ENCODE peak calls at places on chromosome 14, in four cellular contexts. E, W, N and Q are unnamed samples.

GRCh38 chr14:39492267-39492666 is 60.0 kb upstream of the FBXO33 start:
- DNase-seq in E (no peak), W (no peak), N (no peak), Q (no peak)

GRCh38 chr14:59118171-59118570 is 70.3 kb upstream of the DAAM1 start:
- DNase-seq in E (no peak), W (no peak), N (no peak), Q (no peak)

GRCh38 chr14:53064461-53064860 is 88.7 kb downstream of the DDHD1 start:
- DNase-seq in E (no peak), W (no peak), N (no peak), Q (no peak)

GRCh38 chr14:72715910-72716268 is 178.0 kb downstream of the DPF3 start:
- DNase-seq in E (peak; percentile 43), W (no peak), N (no peak), Q (peak; percentile 78)

GRCh38 chr14:95468416-95469133 is 47.9 kb downstream of the SYNE3 start:
- DNase-seq in E (no peak), W (no peak), N (no peak), Q (no peak)

GRCh38 chr14:81211844-81212243 is 8.9 kb downstream of the GTF2A1 start:
- DNase-seq in E (peak; percentile 35), W (peak; percentile 45), N (no peak), Q (peak; percentile 30)

GRCh38 chr14:103142031-103142430 is 18.8 kb downstream of the TNFAIP2 start:
- DNase-seq in E (no peak), W (no peak), N (no peak), Q (no peak)

GRCh38 chr14:60356921-60357550 is 108.0 kb downstream of the PPM1A start:
- DNase-seq in E (no peak), W (no peak), N (no peak), Q (no peak)

GRCh38 chr14:77027538-77028383 is 747 bp downstream of the IRF2BPL start:
- DNase-seq in E (peak; percentile 76), W (peak; percentile 77), N (peak; percentile 92), Q (peak; percentile 76)

GRCh38 chr14:43687866-43688265 is 819.2 kb downstream of the FSCB start:
- DNase-seq in E (no peak), W (no peak), N (no peak), Q (no peak)

GRCh38 chr14:68785817-68786490 is 6.9 kb downstream of the ZFP36L1 start:
- DNase-seq in E (no peak), W (peak; percentile 72), N (no peak), Q (no peak)

GRCh38 chr14:71449316-71450055 is 482.7 kb upstream of the RGS6 start:
- DNase-seq in E (no peak), W (no peak), N (no peak), Q (no peak)

GRCh38 chr14:63542231-63542999 is 762 bp downstream of the PPP2R5E start:
- DNase-seq in E (no peak), W (peak; percentile 13), N (no peak), Q (no peak)

GRCh38 chr14:97218713-97219355 is 421.7 kb downstream of the VRK1 start:
- DNase-seq in E (no peak), W (no peak), N (no peak), Q (no peak)

GRCh38 chr14:78254911-78255431 is 84.8 kb downstream of the NRXN3 start:
- DNase-seq in E (no peak), W (peak; percentile 4), N (no peak), Q (no peak)

GRCh38 chr14:37384870-37385596 is 187.3 kb downstream of the MIPOL1 start:
- DNase-seq in E (no peak), W (peak; percentile 72), N (no peak), Q (no peak)

GRCh38 chr14:102925646-102926045 is 3.2 kb downstream of the AMN start:
- DNase-seq in E (no peak), W (no peak), N (no peak), Q (no peak)

GRCh38 chr14:68506021-68506644 is 286.7 kb downstream of the ZFP36L1 start:
- DNase-seq in E (no peak), W (no peak), N (peak; percentile 69), Q (no peak)

DNA sequence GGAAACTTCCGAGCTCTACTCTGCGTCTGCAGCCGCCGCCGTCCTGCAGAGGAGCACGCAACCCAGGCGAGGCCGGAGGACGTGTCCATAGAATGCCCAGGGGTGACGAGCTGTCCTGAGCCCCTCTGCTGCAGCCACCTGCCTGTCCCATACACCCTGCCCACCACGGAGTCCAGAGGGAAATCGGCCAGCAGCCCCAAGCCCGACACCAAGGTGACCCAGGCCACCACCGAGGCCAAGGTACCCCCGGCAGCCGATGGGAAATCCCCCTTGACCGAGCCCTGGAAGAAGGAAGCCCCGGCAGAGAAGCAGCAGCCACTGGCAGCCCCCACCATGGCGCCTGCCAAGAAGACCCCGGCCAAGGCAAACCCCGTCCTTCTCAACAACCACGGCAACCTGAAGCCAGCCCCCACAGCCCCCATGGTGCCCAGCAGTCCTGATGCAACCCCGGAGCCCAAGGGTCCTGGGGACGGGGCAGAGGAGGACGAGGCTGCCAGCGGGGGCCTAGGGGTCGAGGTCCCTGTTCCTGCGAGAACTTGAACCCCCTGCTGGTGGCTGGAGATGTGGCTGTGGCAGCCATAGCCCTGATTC is 128.7 kb upstream of the C14orf180 start:
- DNase-seq in E (no peak), W (no peak), N (peak; percentile 53), Q (no peak)
- H3K4me1 ChIP-seq in E (no peaks in the 10 kb centered on the region), W (no peaks in the 10 kb centered on the region), N (no peaks in the 10 kb centered on the region), Q (no peaks in the 10 kb centered on the region)

GRCh38 chr14:20458031-20458789 is 3.0 kb downstream of the PIP4P1 start:
- DNase-seq in E (no peak), W (no peak), N (no peak), Q (no peak)

GRCh38 chr14:20454359-20454644 is 310 bp downstream of the OSGEP start:
- DNase-seq in E (no peak), W (peak; percentile 88), N (no peak), Q (no peak)

GRCh38 chr14:20456971-20457370 is 1.9 kb downstream of the APEX1 start:
- DNase-seq in E (no peak), W (peak; percentile 16), N (no peak), Q (no peak)

GRCh38 chr14:20455355-20456300 is 602 bp downstream of the APEX1 start:
- DNase-seq in E (peak; percentile 50), W (no peak), N (no peak), Q (no peak)

DNA sequence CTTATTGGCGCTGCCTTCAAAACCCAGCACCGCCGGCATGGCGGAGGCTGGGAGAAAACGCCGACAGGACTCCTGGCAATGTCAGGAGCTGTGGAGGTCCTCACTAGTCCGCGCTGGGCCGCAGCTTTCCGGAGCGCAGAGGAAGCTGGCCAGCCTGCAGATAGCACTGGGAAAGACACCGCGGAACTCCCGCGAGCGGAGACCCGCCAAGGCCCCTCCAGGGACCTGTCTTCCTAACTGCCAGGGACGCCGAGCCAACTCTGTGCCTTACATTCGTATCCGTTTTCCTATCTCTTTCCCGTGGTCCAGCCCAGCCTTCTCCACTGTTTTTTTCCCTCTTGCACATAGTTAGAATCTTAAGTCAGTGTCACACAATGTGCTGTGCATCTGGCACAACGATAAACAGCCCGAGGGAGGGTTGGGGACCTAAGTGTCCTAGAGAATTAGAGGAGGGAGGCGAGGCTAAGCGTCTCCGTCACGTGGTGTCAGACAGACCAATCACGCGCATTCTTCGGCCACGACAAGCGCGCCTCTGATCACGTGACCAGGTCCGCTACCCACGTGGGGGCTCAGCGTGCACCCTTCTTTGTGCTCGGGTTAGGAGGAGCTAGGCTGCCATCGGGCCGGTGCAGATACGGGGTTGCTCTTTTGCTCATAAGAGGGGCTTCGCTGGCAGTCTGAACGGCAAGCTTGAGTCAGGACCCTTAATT is at the start of the genes APEX1 and OSGEP:
- DNase-seq in E (peak; percentile 98), W (peak; percentile 99), N (peak; percentile 99), Q (peak; percentile 98)
- H3K4me1 ChIP-seq in E (peaks cover 32% of the 10 kb centered on the region), W (peaks cover 38% of the 10 kb centered on the region), N (peaks cover 35% of the 10 kb centered on the region), Q (peaks cover 62% of the 10 kb centered on the region)

DNA sequence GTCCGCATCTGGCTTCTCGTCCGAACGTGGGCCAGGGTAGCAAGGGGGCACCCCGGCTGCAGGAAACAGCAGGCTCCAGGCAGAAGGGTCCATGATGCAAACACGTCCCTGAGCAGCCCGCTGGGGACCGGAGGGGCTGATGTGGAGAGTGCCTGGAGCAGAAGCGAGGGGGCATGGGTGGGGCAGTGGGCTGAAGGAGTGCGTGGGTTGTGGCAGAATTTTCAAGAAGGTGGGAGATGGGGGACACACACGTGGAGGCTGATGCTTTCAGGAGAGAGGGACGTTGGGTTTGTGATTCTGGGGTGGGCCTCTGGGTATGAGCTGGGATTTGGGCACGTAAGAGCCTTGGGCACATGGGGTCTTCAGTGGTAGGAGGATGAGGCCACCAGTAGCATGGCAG is 45.6 kb upstream of the DLK1 start:
- DNase-seq in E (no peak), W (no peak), N (no peak), Q (no peak)
- H3K4me1 ChIP-seq in E (peaks cover 17% of the 10 kb centered on the region), W (peaks cover 13% of the 10 kb centered on the region), N (peaks cover 29% of the 10 kb centered on the region), Q (peaks cover 47% of the 10 kb centered on the region)

DNA sequence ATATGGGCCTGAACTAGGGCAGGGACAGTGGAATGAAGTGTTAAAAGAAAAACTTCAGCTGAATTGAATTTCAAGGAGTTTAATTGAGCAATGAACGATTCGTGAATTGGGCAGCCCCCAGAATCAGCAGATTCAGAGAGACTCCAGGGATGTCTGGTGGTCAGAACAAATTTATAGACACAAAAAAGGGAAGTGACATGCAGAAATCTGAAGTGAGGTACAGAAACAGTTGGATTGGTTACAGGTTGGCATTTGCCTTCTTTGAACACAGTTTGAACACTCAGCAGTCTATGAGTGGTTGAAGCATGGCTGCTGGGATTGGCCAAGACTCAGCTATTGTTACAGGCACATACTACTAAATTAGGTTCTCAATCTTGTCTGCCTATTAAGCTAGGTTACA is 9.7 kb upstream of the TBPL2 start:
- DNase-seq in E (no peak), W (no peak), N (no peak), Q (no peak)
- H3K4me1 ChIP-seq in E (no peaks in the 10 kb centered on the region), W (peaks cover 32% of the 10 kb centered on the region), N (peaks cover 11% of the 10 kb centered on the region), Q (peaks cover 49% of the 10 kb centered on the region)

GRCh38 chr14:92657457-92658142 is 90.8 kb downstream of the LGMN start:
- DNase-seq in E (peak; percentile 51), W (peak; percentile 79), N (peak; percentile 89), Q (peak; percentile 70)

GRCh38 chr14:92655372-92655771 is 93.1 kb downstream of the LGMN start:
- DNase-seq in E (no peak), W (no peak), N (no peak), Q (no peak)

GRCh38 chr14:92654206-92654901 is 94.1 kb downstream of the LGMN start:
- DNase-seq in E (no peak), W (no peak), N (no peak), Q (no peak)

GRCh38 chr14:92656306-92656705 is 92.1 kb downstream of the LGMN start:
- DNase-seq in E (no peak), W (no peak), N (no peak), Q (no peak)

GRCh38 chr14:92655802-92656201 is 92.6 kb downstream of the LGMN start:
- DNase-seq in E (no peak), W (peak; percentile 43), N (no peak), Q (no peak)
- H3K4me1 ChIP-seq in E (no peaks in the 10 kb centered on the region), W (no peaks in the 10 kb centered on the region), N (peaks cover 46% of the 10 kb centered on the region), Q (peaks cover 46% of the 10 kb centered on the region)